ENCODE peak calls at places on chromosomes 11 and 22, in four cellular contexts. R is H1, D is A549, G is K562. M is an unnamed sample.

GRCh38 chr11:95668113-95668512 is 121.5 kb downstream of the FAM76B start:
- DNase-seq in G (no peak), R (no peak), D (no peak), M (no peak)

GRCh38 chr11:44574620-44575287 is 9.3 kb downstream of the CD82 start:
- DNase-seq in D (no peak), G (no peak), R (no peak), M (no peak)

GRCh38 chr11:66818231-66818955 is 24.8 kb upstream of the RCE1 start:
- DNase-seq in D (no peak), G (no peak), R (no peak), M (no peak)

GRCh38 chr11:113083571-113083970 is 122.4 kb downstream of the NCAM1 start:
- DNase-seq in G (no peak), D (no peak), R (no peak), M (no peak)

GRCh38 chr11:74018331-74019005 is 9.6 kb upstream of the UCP3 start:
- DNase-seq in G (no peak), D (no peak), R (no peak), M (peak; percentile 89)

GRCh38 chr11:8910662-8911039 is 338 bp upstream of the AKIP1 start:
- DNase-seq in D (no peak), R (no peak), G (no peak), M (no peak)

GRCh38 chr22:32677876-32678275 is 123.6 kb upstream of the TIMP3 start:
- DNase-seq in R (no peak), D (no peak), G (no peak), M (no peak)

GRCh38 chr22:25554321-25555088 is 10.0 kb upstream of the GRK3 start:
- DNase-seq in D (no peak), G (no peak), R (no peak), M (no peak)

GRCh38 chr11:16028406-16028805 is 327.9 kb downstream of the SOX6 start:
- DNase-seq in D (no peak), R (no peak), G (no peak), M (no peak)

GRCh38 chr11:111797145-111797581 is 31.0 kb upstream of the PPP2R1B start:
- DNase-seq in G (peak; percentile 18), R (no peak), D (peak; percentile 10), M (no peak)

GRCh38 chr11:67615455-67616430 is 9.0 kb downstream of the NDUFV1 start:
- DNase-seq in D (peak; percentile 55), R (peak; percentile 93), G (peak; percentile 59), M (peak; percentile 35)

GRCh38 chr11:8690374-8691342 is 8.1 kb downstream of the RPL27A start:
- DNase-seq in D (no peak), R (no peak), G (no peak), M (no peak)

GRCh38 chr22:48663297-48663696 is 1164.4 kb downstream of the BRD1 start:
- DNase-seq in D (peak; percentile 54), R (no peak), G (peak; percentile 55), M (peak; percentile 44)

GRCh38 chr22:49151256-49152131 is 676.2 kb downstream of the BRD1 start:
- DNase-seq in G (no peak), R (no peak), D (no peak), M (no peak)

GRCh38 chr11:76885390-76886097 is 24.8 kb downstream of the ACER3 start:
- DNase-seq in G (no peak), D (peak; percentile 6), R (no peak), M (no peak)

GRCh38 chr11:8092587-8093424 is 11.8 kb downstream of the TUB start:
- DNase-seq in D (peak; percentile 66), R (peak; percentile 71), G (peak; percentile 88), M (peak; percentile 58)

GRCh38 chr11:20155683-20156279 is 4.5 kb downstream of the DBX1 start:
- DNase-seq in G (no peak), R (no peak), D (no peak), M (no peak)

GRCh38 chr22:30643055-30643875 is 7.7 kb downstream of the SLC35E4 start:
- DNase-seq in G (no peak), R (no peak), D (no peak), M (no peak)

GRCh38 chr11:3200388-3201111 is 18.1 kb downstream of the MRGPRG start:
- DNase-seq in G (no peak), R (no peak), D (no peak), M (no peak)

GRCh38 chr11:27740362-27741024 is 40.2 kb upstream of the BDNF start:
- DNase-seq in G (no peak), R (no peak), D (no peak), M (no peak)

GRCh38 chr22:33829549-33830280 is 90.6 kb downstream of the LARGE1 start:
- DNase-seq in R (no peak), G (no peak), D (no peak), M (no peak)

GRCh38 chr11:9506489-9507343 is 45.9 kb downstream of the ZNF143 start:
- DNase-seq in R (peak; percentile 86), D (peak; percentile 81), G (peak; percentile 75), M (peak; percentile 72)

GRCh38 chr11:129967996-129968395 is 34.6 kb downstream of the PRDM10 start:
- DNase-seq in R (no peak), D (no peak), G (no peak), M (no peak)

GRCh38 chr11:86360775-86361395 is 13.8 kb upstream of the CCDC81 start:
- DNase-seq in G (no peak), R (no peak), D (peak; percentile 61), M (peak; percentile 6)

GRCh38 chr22:49044091-49044490 is 783.6 kb downstream of the BRD1 start:
- DNase-seq in R (no peak), D (no peak), G (no peak), M (no peak)

GRCh38 chr11:59429924-59430516 is 3.8 kb upstream of the OR5A2 start:
- DNase-seq in R (peak; percentile 48), G (peak; percentile 68), D (peak; percentile 50), M (peak; percentile 53)

GRCh38 chr11:15624701-15625100 is 510.0 kb downstream of the INSC start:
- DNase-seq in D (no peak), R (no peak), G (no peak), M (no peak)

GRCh38 chr11:104320091-104320490 is 156.1 kb upstream of the PDGFD start:
- DNase-seq in D (no peak), G (no peak), R (no peak), M (no peak)

GRCh38 chr22:26651840-26652239 is 5.5 kb upstream of the MIAT start:
- DNase-seq in R (no peak), D (no peak), G (no peak), M (no peak)

GRCh38 chr11:18617688-18618340 is 16.3 kb downstream of the SPTY2D1 start:
- DNase-seq in D (no peak), G (no peak), R (no peak), M (no peak)

GRCh38 chr11:122650619-122651018 is 4.9 kb upstream of the UBASH3B start:
- DNase-seq in G (no peak), R (no peak), D (no peak), M (no peak)

GRCh38 chr11:17747131-17747955 is 12.8 kb downstream of the KCNC1 start:
- DNase-seq in G (no peak), R (no peak), D (no peak), M (no peak)

GRCh38 chr11:697028-697491 is 1.4 kb downstream of the TMEM80 start:
- DNase-seq in R (no peak), G (no peak), D (no peak), M (no peak)

GRCh38 chr11:100923555-100923954 is 206.1 kb downstream of the PGR start:
- DNase-seq in D (no peak), G (no peak), R (no peak), M (no peak)

GRCh38 chr11:47915407-47916137 is 64.8 kb upstream of the PTPRJ start:
- DNase-seq in D (no peak), G (no peak), R (no peak), M (peak; percentile 37)

GRCh38 chr11:47918370-47918690 is 62.0 kb upstream of the PTPRJ start:
- DNase-seq in R (no peak), D (no peak), G (no peak), M (peak; percentile 13)

GRCh38 chr11:47916361-47916841 is 64.0 kb upstream of the PTPRJ start:
- DNase-seq in D (no peak), R (no peak), G (peak; percentile 56), M (no peak)

GRCh38 chr11:47917643-47918369 is 62.6 kb upstream of the PTPRJ start:
- DNase-seq in G (peak; percentile 82), D (peak; percentile 94), R (no peak), M (peak; percentile 20)

DNA sequence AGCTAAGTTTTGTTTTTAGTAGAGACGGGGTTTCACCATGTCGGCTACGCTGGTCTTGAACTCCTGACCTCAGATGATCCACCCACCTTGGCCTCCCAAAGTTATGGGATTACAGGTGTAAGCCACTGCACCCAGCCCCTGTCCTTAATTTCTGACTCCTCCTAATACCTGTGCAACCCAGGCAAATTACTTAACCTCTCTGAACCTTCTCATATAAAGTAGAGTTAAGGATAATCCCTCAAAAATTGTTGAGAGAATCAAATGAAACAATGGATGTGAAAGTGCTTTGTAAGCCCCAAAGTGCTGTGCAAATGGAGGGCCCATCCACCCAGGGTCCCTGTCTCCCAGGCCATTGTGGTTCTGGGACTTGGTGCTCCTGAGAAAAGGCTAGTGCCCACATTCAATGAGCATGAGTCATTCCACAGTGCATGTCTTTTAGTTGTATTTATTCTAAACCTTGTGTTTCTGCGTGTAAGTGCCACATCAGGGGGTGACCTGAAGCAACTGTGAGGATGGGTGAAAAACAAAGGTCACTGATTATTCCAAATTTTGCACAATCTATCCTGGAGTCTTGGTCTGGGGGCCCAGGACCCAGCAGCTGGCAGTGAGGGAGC is 61.4 kb upstream of the PTPRJ start:
- DNase-seq in G (no peak), D (no peak), R (no peak), M (no peak)
- TF ChIP-seq RNF2 in G (no peak), D (no peak), R (no peak), M (no peak)

GRCh38 chr22:19802001-19802880 is 41.7 kb downstream of the TBX1 start:
- DNase-seq in D (no peak), G (no peak), R (no peak), M (no peak)
- TF ChIP-seq RNF2 in D (no peak), G (no peak), R (no peak), M (no peak)

GRCh38 chr11:107478922-107479321 is 21.3 kb upstream of the CWF19L2 start:
- DNase-seq in D (no peak), R (no peak), G (no peak), M (no peak)
- TF ChIP-seq RNF2 in D (no peak), R (no peak), G (no peak), M (no peak)

GRCh38 chr22:22196018-22196533 is 48.5 kb upstream of the VPREB1 start:
- DNase-seq in D (no peak), G (no peak), R (no peak), M (no peak)
- TF ChIP-seq RNF2 in D (no peak), G (no peak), R (no peak), M (no peak)